ENCODE peak calls at places on chromosomes 6 and 20, in five cellular contexts. O is A549, H is H1, W is suprapubic skin, E is heart left ventricle. K is an unnamed sample.
A peak's percentile ranks its signal among the peaks of the same experiment; 100 is the strongest.

GRCh38 chr20:14959506-14960493 is 622.4 kb upstream of the FLRT3 start:
- DNase-seq in O (peak; percentile 85), H (no peak), W (no peak), E (no peak), K (peak; percentile 17)

GRCh38 chr6:167093922-167094432 is 28.9 kb upstream of the CCR6 start:
- DNase-seq in O (no peak), H (no peak), W (no peak), E (peak; percentile 24), K (no peak)

GRCh38 chr6:100001915-100002388 is 7.9 kb upstream of the MCHR2 start:
- DNase-seq in O (peak; percentile 50), H (no peak), W (no peak), E (peak; percentile 18), K (no peak)

GRCh38 chr6:90462102-90462501 is 124.8 kb downstream of the MAP3K7 start:
- DNase-seq in O (no peak), H (no peak), W (no peak), E (no peak), K (no peak)

GRCh38 chr6:135655055-135655454 is 157.5 kb upstream of the AHI1 start:
- DNase-seq in O (no peak), H (no peak), W (no peak), E (no peak), K (no peak)

GRCh38 chr6:29759457-29759856 is 36.2 kb downstream of the HLA-F start:
- DNase-seq in O (no peak), H (peak; percentile 64), W (no peak), E (no peak), K (no peak)

GRCh38 chr20:38766071-38766470 is 17.8 kb downstream of the ACTR5 start:
- DNase-seq in O (no peak), H (no peak), W (no peak), E (no peak), K (no peak)

GRCh38 chr20:2709205-2709981 is 16.8 kb downstream of the EBF4 start:
- DNase-seq in O (no peak), H (no peak), W (no peak), E (no peak), K (peak; percentile 78)

GRCh38 chr6:136338486-136338885 is 48.8 kb upstream of the BCLAF1 start:
- DNase-seq in O (no peak), H (no peak), W (no peak), E (no peak), K (no peak)

GRCh38 chr6:155106456-155107107 is 111.5 kb downstream of the TIAM2 start:
- DNase-seq in O (no peak), H (no peak), W (no peak), E (no peak), K (no peak)

GRCh38 chr6:16635810-16636602 is 125.3 kb downstream of the ATXN1 start:
- DNase-seq in O (peak; percentile 7), H (no peak), W (no peak), E (no peak), K (no peak)

GRCh38 chr6:169287675-169288074 is 34.0 kb upstream of the THBS2 start:
- DNase-seq in O (no peak), H (no peak), W (no peak), E (no peak), K (no peak)

GRCh38 chr6:169285165-169285564 is 31.5 kb upstream of the THBS2 start:
- DNase-seq in O (no peak), H (no peak), W (no peak), E (no peak), K (no peak)

GRCh38 chr6:169282043-169282442 is 28.4 kb upstream of the THBS2 start:
- DNase-seq in O (no peak), H (no peak), W (no peak), E (no peak), K (no peak)

GRCh38 chr6:169286961-169287360 is 33.3 kb upstream of the THBS2 start:
- DNase-seq in O (no peak), H (no peak), W (no peak), E (no peak), K (no peak)

GRCh38 chr6:169283924-169284323 is 30.3 kb upstream of the THBS2 start:
- DNase-seq in O (no peak), H (no peak), W (no peak), E (no peak), K (no peak)
- TF ChIP-seq CTCF in O (no peak), H (no peak), W (no peak), E (no peak), K (no peak)

GRCh38 chr6:4351857-4352669 is 216.7 kb upstream of the ECI2 start:
- DNase-seq in O (peak; percentile 79), H (peak; percentile 37), W (peak; percentile 72), E (peak; percentile 80), K (peak; percentile 89)
- H3K4me3 ChIP-seq in O (peak overlapping the region; percentile 29), H (no peak overlapping the region), W (peak overlapping the region; percentile 36), E (peak overlapping the region; percentile 35), K (no peak overlapping the region)

GRCh38 chr6:112214749-112215269 is 39.6 kb downstream of the LAMA4 start:
- DNase-seq in O (peak; percentile 60), H (no peak), W (no peak), E (no peak), K (no peak)
- TF ChIP-seq POLR2A in O (no peak), H (no peak), W (no peak), E (no peak), K (no peak)

GRCh38 chr6:118894425-118895240 is 681 bp downstream of the ASF1A start:
- DNase-seq in O (peak; percentile 45), H (peak; percentile 74), W (peak; percentile 76), E (peak; percentile 73), K (peak; percentile 42)
- TF ChIP-seq CTCF in O (no peak), H (no peak), W (no peak), E (no peak), K (no peak)

DNA sequence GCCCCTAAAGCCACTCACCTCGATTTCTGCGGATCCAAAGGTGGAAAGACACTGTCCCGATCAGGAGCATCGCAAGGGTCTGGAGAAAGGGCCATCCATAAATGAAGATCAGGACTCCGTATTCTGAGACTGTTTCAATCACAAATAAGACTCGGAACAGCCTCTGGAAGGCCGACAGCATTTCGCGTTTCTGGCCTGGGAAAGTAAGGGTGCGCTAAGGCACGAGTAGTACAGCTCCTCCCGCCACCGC is 44.6 kb downstream of the DPPA5 start:
- DNase-seq in O (no peak), H (peak; percentile 61), W (no peak), E (no peak), K (no peak)
- H3K4me3 ChIP-seq in O (peak overlapping the region; percentile 67), H (peak overlapping the region; percentile 53), W (peak overlapping the region; percentile 55), E (peak overlapping the region; percentile 71), K (peak overlapping the region; percentile 31)

GRCh38 chr6:42043787-42044475 is 6.4 kb upstream of the TAF8 start:
- DNase-seq in O (peak; percentile 82), H (peak; percentile 98), W (peak; percentile 90), E (peak; percentile 88), K (peak; percentile 97)
- TF ChIP-seq POLR2A in O (no peak), H (no peak), W (no peak), E (no peak), K (no peak)

GRCh38 chr20:36542516-36543186 is 1.3 kb downstream of the MYL9 start:
- DNase-seq in O (no peak), H (no peak), W (no peak), E (no peak), K (no peak)

GRCh38 chr20:36542019-36542488 is 735 bp downstream of the MYL9 start:
- DNase-seq in O (peak; percentile 39), H (peak; percentile 84), W (no peak), E (peak; percentile 71), K (no peak)

GRCh38 chr20:36543187-36544133 is 2.1 kb downstream of the MYL9 start:
- DNase-seq in O (no peak), H (no peak), W (peak; percentile 90), E (peak; percentile 90), K (peak; percentile 71)

GRCh38 chr20:36546111-36546736 is 4.9 kb downstream of the MYL9 start:
- DNase-seq in O (no peak), H (no peak), W (no peak), E (no peak), K (no peak)

GRCh38 chr20:36544134-36545018 is 3.1 kb downstream of the MYL9 start:
- DNase-seq in O (no peak), H (no peak), W (no peak), E (peak; percentile 75), K (no peak)
- TF ChIP-seq CTCF in O (no peak), H (no peak), W (no peak), E (no peak), K (no peak)

K was measured in lower leg skin.